ENCODE peak calls at places on chromosomes 4 and X, in ten cellular contexts. D, Y, F, M, V, T, R, I, U and X are unnamed samples.

GRCh38 chr4:1562371-1562770 is 121.7 kb downstream of the FAM53A start:
- DNase-seq in D (no peak), Y (no peak), F (no peak), M (no peak), V (no peak), T (no peak), R (no peak), I (no peak), U (no peak), X (no peak)

GRCh38 chrX:63511361-63511760 is 160.2 kb upstream of the SPIN4 start:
- DNase-seq in D (no peak), Y (no peak), F (no peak), M (no peak), V (no peak), T (no peak), R (no peak), I (no peak), U (no peak), X (no peak)

GRCh38 chr4:780730-781492 is 45.0 kb downstream of the CPLX1 start:
- DNase-seq in D (no peak), Y (no peak), F (no peak), M (no peak), V (no peak), T (no peak), R (no peak), I (peak), U (no peak), X (no peak)

GRCh38 chr4:75844151-75844662 is 58.0 kb downstream of the PPEF2 start:
- DNase-seq in D (no peak), Y (no peak), F (no peak), M (no peak), V (no peak), T (no peak), R (no peak), I (peak), U (no peak), X (no peak)

GRCh38 chrX:103520391-103520790 is 1.1 kb upstream of the RAB40A start:
- DNase-seq in D (no peak), Y (no peak), F (no peak), M (no peak), V (no peak), T (no peak), R (no peak), I (no peak), U (no peak), X (no peak)

GRCh38 chrX:2901367-2902036 is 27.6 kb downstream of the ARSD start:
- DNase-seq in D (no peak), Y (no peak), F (no peak), M (no peak), V (no peak), T (no peak), R (no peak), I (no peak), U (no peak), X (no peak)

GRCh38 chrX:46554942-46555341 is 9.7 kb upstream of the ZNF674 start:
- DNase-seq in D (no peak), Y (no peak), F (no peak), M (no peak), V (no peak), T (no peak), R (no peak), I (peak), U (no peak), X (no peak)

GRCh38 chr4:7503597-7503996 is 68.9 kb upstream of the PSAPL1 start:
- DNase-seq in D (no peak), Y (no peak), F (no peak), M (no peak), V (no peak), T (no peak), R (no peak), I (no peak), U (no peak), X (no peak)

GRCh38 chr4:185227131-185227551 is 17.7 kb downstream of the SNX25 start:
- DNase-seq in D (no peak), Y (no peak), F (no peak), M (no peak), V (no peak), T (no peak), R (no peak), I (peak), U (no peak), X (no peak)

GRCh38 chr4:168063031-168063430 is 29.3 kb upstream of the ANXA10 start:
- DNase-seq in D (no peak), Y (no peak), F (no peak), M (no peak), V (no peak), T (no peak), R (no peak), I (no peak), U (no peak), X (no peak)

GRCh38 chr4:120977435-120977997 is 55.0 kb upstream of the PRDM5 start:
- DNase-seq in D (no peak), Y (no peak), F (peak), M (peak), V (peak), T (no peak), R (no peak), I (peak), U (no peak), X (no peak)

GRCh38 chr4:186878203-186878800 is 154.6 kb upstream of the FAT1 start:
- DNase-seq in D (no peak), Y (no peak), F (no peak), M (no peak), V (no peak), T (no peak), R (no peak), I (no peak), U (no peak), X (no peak)

GRCh38 chrX:135625995-135626394 is 87.4 kb upstream of the CT45A1 start:
- DNase-seq in D (no peak), Y (no peak), F (no peak), M (no peak), V (no peak), T (no peak), R (no peak), I (peak), U (no peak), X (no peak)

GRCh38 chr4:7806724-7807123 is 132.9 kb downstream of the AFAP1 start:
- DNase-seq in D (no peak), Y (no peak), F (no peak), M (no peak), V (no peak), T (no peak), R (peak), I (no peak), U (no peak), X (no peak)

GRCh38 chr4:82786004-82786400 is 12.6 kb downstream of the SCD5 start:
- DNase-seq in D (no peak), Y (no peak), F (no peak), M (no peak), V (no peak), T (no peak), R (no peak), I (no peak), U (no peak), X (no peak)

GRCh38 chr4:87819281-87819919 is 13.4 kb upstream of the MEPE start:
- DNase-seq in D (no peak), Y (no peak), F (no peak), M (no peak), V (no peak), T (no peak), R (no peak), I (no peak), U (no peak), X (no peak)

GRCh38 chr4:87823741-87824140 is 9.0 kb upstream of the MEPE start:
- DNase-seq in D (no peak), Y (no peak), F (no peak), M (no peak), V (no peak), T (no peak), R (no peak), I (no peak), U (no peak), X (no peak)

GRCh38 chr4:87824352-87824751 is 8.4 kb upstream of the MEPE start:
- DNase-seq in D (no peak), Y (no peak), F (no peak), M (no peak), V (no peak), T (no peak), R (no peak), I (no peak), U (no peak), X (no peak)
- TF ChIP-seq POLR2AphosphoS5 in D (no peak), Y (no peak), F (no peak), M (no peak), V (no peak), T (no peak), R (no peak), I (no peak), U (no peak), X (no peak)

GRCh38 chr4:38858097-38858420 is 1.4 kb upstream of the TLR6 start:
- DNase-seq in D (no peak), Y (no peak), F (no peak), M (no peak), V (no peak), T (no peak), R (no peak), I (no peak), U (peak), X (no peak)

GRCh38 chr4:38856046-38856445 is 571 bp downstream of the TLR6 start:
- DNase-seq in D (no peak), Y (no peak), F (no peak), M (no peak), V (no peak), T (no peak), R (no peak), I (no peak), U (no peak), X (no peak)

GRCh38 chr4:38859501-38859900 is 2.9 kb upstream of the TLR6 start:
- DNase-seq in D (no peak), Y (no peak), F (no peak), M (no peak), V (no peak), T (no peak), R (no peak), I (no peak), U (no peak), X (no peak)

GRCh38 chr4:38856524-38857337 is at the start of gene TLR6:
- DNase-seq in D (peak), Y (peak), F (peak), M (peak), V (peak), T (no peak), R (no peak), I (peak), U (peak), X (peak)

DNA sequence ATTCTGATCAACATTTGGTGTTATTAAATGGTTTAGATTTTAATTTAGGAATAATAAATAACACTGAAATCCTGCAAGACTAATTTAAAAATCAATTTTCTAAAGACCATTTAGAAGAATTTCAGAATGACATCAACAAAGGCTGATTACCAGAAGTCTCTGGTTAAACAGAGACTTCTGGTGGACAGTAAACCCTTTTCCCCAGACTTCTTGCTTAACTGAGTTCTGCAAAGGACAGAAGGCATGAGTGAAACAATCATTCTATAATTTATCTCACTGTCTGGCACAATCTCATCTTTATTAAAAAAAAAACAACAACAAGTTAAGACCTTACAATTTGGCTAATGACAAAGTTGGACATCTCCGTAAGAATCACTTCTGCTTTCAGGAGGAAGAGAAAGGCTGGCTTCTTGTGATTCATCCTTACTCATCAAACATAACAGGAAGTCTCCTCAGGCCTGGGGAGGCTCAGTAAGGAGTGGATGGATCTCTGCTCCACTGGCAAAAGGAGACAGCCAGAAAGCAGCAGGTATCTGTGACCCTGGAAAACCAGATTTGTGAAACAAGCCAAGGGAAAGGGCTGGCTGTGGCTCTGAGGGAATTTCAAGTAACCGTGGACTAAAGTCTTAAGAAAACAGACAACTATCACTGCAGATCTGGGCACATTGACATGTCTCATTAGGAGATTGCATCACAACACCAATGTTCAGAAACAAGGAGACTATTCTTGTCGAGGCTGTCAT is 908 bp upstream of the TLR6 start:
- DNase-seq in D (no peak), Y (peak), F (peak), M (peak), V (peak), T (no peak), R (no peak), I (peak), U (peak), X (no peak)
- TF ChIP-seq POLR2AphosphoS5 in D (no peak), Y (peak), F (peak), M (peak), V (no peak), T (peak), R (no peak), I (peak), U (peak), X (peak)

GRCh38 chr4:113761682-113762060 is at the start of gene CAMK2D:
- DNase-seq in D (peak), Y (peak), F (no peak), M (peak), V (no peak), T (peak), R (peak), I (peak), U (peak), X (peak)
- TF ChIP-seq POLR2AphosphoS5 in D (no peak), Y (peak), F (no peak), M (peak), V (peak), T (peak), R (peak), I (no peak), U (peak), X (peak)

GRCh38 chr4:69708211-69708610 is 52.2 kb downstream of the SULT1B1 start:
- DNase-seq in D (no peak), Y (no peak), F (no peak), M (no peak), V (no peak), T (no peak), R (no peak), I (peak), U (no peak), X (no peak)
- TF ChIP-seq POLR2AphosphoS5 in D (no peak), Y (no peak), F (no peak), M (no peak), V (no peak), T (no peak), R (no peak), I (no peak), U (no peak), X (no peak)

GRCh38 chrX:40524423-40524822 is 56.3 kb upstream of the ATP6AP2 start:
- DNase-seq in D (no peak), Y (no peak), F (no peak), M (no peak), V (no peak), T (no peak), R (no peak), I (no peak), U (no peak), X (no peak)
- TF ChIP-seq POLR2AphosphoS5 in D (no peak), Y (no peak), F (no peak), M (no peak), V (no peak), T (no peak), R (no peak), I (no peak), U (no peak), X (no peak)